ENCODE peak calls at places on chromosomes 4 and X, in four cellular contexts. U, R, C and W are unnamed samples.

GRCh38 chr4:166421556-166422156 is 548.6 kb downstream of the TLL1 start:
- DNase-seq in C (no peak), U (no peak), R (no peak), W (no peak)

GRCh38 chr4:1288786-1289185 is 905 bp upstream of the MAEA start:
- DNase-seq in C (no peak), U (no peak), R (no peak), W (no peak)

GRCh38 chrX:137565318-137565904 is 516 bp upstream of the ZIC3 start:
- DNase-seq in C (no peak), R (no peak), U (no peak), W (no peak)

GRCh38 chr4:124940387-124940786 is 227.9 kb upstream of the ANKRD50 start:
- DNase-seq in U (no peak), R (no peak), C (no peak), W (no peak)

GRCh38 chr4:41346306-41347061 is 89.8 kb downstream of the UCHL1 start:
- DNase-seq in U (no peak), R (no peak), C (no peak), W (no peak)

GRCh38 chr4:151231915-151232595 is 44.9 kb upstream of the PRSS48 start:
- DNase-seq in C (no peak), R (no peak), U (no peak), W (no peak)

GRCh38 chrX:46626566-46626965 is 53.0 kb downstream of the CHST7 start:
- DNase-seq in U (no peak), R (no peak), C (peak; percentile 83), W (no peak)

GRCh38 chr4:18691431-18692200 is 670.1 kb upstream of the LCORL start:
- DNase-seq in U (no peak), C (no peak), R (no peak), W (peak; percentile 10)

GRCh38 chr4:1092026-1092982 is 21.1 kb downstream of the RNF212 start:
- DNase-seq in R (no peak), U (no peak), C (no peak), W (no peak)

GRCh38 chrX:66553973-66554372 is 84.9 kb downstream of the EDA2R start:
- DNase-seq in U (no peak), R (no peak), C (no peak), W (no peak)

GRCh38 chr4:137674066-137674465 is 141.8 kb upstream of the PCDH18 start:
- DNase-seq in U (no peak), R (no peak), C (no peak), W (no peak)

GRCh38 chrX:121008920-121009319 is 23.4 kb upstream of the CT47A1 start:
- DNase-seq in U (no peak), C (no peak), R (no peak), W (no peak)

GRCh38 chr4:61805979-61806378 is 605.9 kb downstream of the ADGRL3 start:
- DNase-seq in U (no peak), R (no peak), C (no peak), W (no peak)

GRCh38 chr4:75702919-75703411 is 21.4 kb upstream of the USO1 start:
- DNase-seq in U (peak; percentile 36), R (no peak), C (no peak), W (peak; percentile 51)

GRCh38 chr4:41157009-41157408 is 57.3 kb downstream of the APBB2 start:
- DNase-seq in R (no peak), U (no peak), C (no peak), W (no peak)

GRCh38 chr4:180967936-180968335 is 1275.3 kb upstream of the TENM3 start:
- DNase-seq in U (no peak), R (no peak), C (no peak), W (no peak)

GRCh38 chrX:21963736-21964135 is 23.2 kb downstream of the SMS start:
- DNase-seq in R (no peak), U (no peak), C (no peak), W (no peak)

GRCh38 chrX:42934020-42934701 is 156.2 kb upstream of the PPP1R2C start:
- DNase-seq in C (peak; percentile 46), R (no peak), U (no peak), W (no peak)

GRCh38 chr4:126973201-126973600 is 659.6 kb upstream of the INTU start:
- DNase-seq in C (no peak), U (no peak), R (no peak), W (no peak)

GRCh38 chr4:60945641-60946040 is 254.5 kb upstream of the ADGRL3 start:
- DNase-seq in C (no peak), U (no peak), R (no peak), W (no peak)